ENCODE peak calls at places on chromosomes 7 and 10, in nine cellular contexts. One of them, this sample, is unnamed. For H3K9me2, the result is how much of the 10 kb centered on the place peaks cover.

GRCh38 chr7:116229359-116229758 is 19.0 kb downstream of the TES start:
- DNase-seq in hepatocyte: no peak
- DNase-seq in GM23338: no peak
- DNase-seq in HCT116: no peak
- DNase-seq in GM23248: no peak
- DNase-seq in SK-N-SH: no peak
- DNase-seq in Karpas-422: no peak
- DNase-seq in MM.1S: peak
- DNase-seq in OCI-LY7: no peak
- DNase-seq in this sample: no peak

GRCh38 chr10:5234106-5234877 is 37.7 kb downstream of the AKR1C4 start:
- DNase-seq in hepatocyte: peak
- DNase-seq in GM23338: no peak
- DNase-seq in HCT116: no peak
- DNase-seq in GM23248: peak
- DNase-seq in SK-N-SH: no peak
- DNase-seq in Karpas-422: no peak
- DNase-seq in MM.1S: no peak
- DNase-seq in OCI-LY7: no peak
- DNase-seq in this sample: peak

GRCh38 chr7:13067036-13067435 is 379.6 kb downstream of the ARL4A start:
- DNase-seq in hepatocyte: peak
- DNase-seq in GM23338: peak
- DNase-seq in HCT116: no peak
- DNase-seq in GM23248: no peak
- DNase-seq in SK-N-SH: no peak
- DNase-seq in Karpas-422: no peak
- DNase-seq in MM.1S: no peak
- DNase-seq in OCI-LY7: no peak
- DNase-seq in this sample: no peak

GRCh38 chr10:77737608-77738007 is 100.0 kb upstream of the KCNMA1 start:
- DNase-seq in hepatocyte: no peak
- DNase-seq in GM23338: no peak
- DNase-seq in HCT116: peak
- DNase-seq in GM23248: peak
- DNase-seq in SK-N-SH: no peak
- DNase-seq in Karpas-422: no peak
- DNase-seq in MM.1S: no peak
- DNase-seq in OCI-LY7: no peak
- DNase-seq in this sample: peak

GRCh38 chr7:150948791-150949251 is 29.3 kb downstream of the KCNH2 start:
- DNase-seq in hepatocyte: no peak
- DNase-seq in GM23338: no peak
- DNase-seq in HCT116: no peak
- DNase-seq in GM23248: no peak
- DNase-seq in SK-N-SH: peak
- DNase-seq in Karpas-422: no peak
- DNase-seq in MM.1S: no peak
- DNase-seq in OCI-LY7: no peak
- DNase-seq in this sample: no peak

GRCh38 chr7:100465299-100465698 is 1.2 kb upstream of the SPACDR start:
- DNase-seq in hepatocyte: no peak
- DNase-seq in GM23338: no peak
- DNase-seq in HCT116: no peak
- DNase-seq in GM23248: peak
- DNase-seq in SK-N-SH: no peak
- DNase-seq in Karpas-422: no peak
- DNase-seq in MM.1S: no peak
- DNase-seq in OCI-LY7: no peak
- DNase-seq in this sample: peak

GRCh38 chr7:66205736-66206080 is 574 bp downstream of the TPST1 start:
- DNase-seq in hepatocyte: no peak
- DNase-seq in GM23338: peak
- DNase-seq in HCT116: no peak
- DNase-seq in GM23248: peak
- DNase-seq in SK-N-SH: no peak
- DNase-seq in Karpas-422: no peak
- DNase-seq in MM.1S: peak
- DNase-seq in OCI-LY7: no peak
- DNase-seq in this sample: no peak

GRCh38 chr7:8453535-8453934 is 20.1 kb downstream of the NXPH1 start:
- DNase-seq in hepatocyte: no peak
- DNase-seq in GM23338: no peak
- DNase-seq in HCT116: no peak
- DNase-seq in GM23248: no peak
- DNase-seq in SK-N-SH: no peak
- DNase-seq in Karpas-422: no peak
- DNase-seq in MM.1S: no peak
- DNase-seq in OCI-LY7: no peak
- DNase-seq in this sample: no peak

GRCh38 chr10:23556727-23557440 is 118.0 kb downstream of the OTUD1 start:
- DNase-seq in hepatocyte: no peak
- DNase-seq in GM23338: no peak
- DNase-seq in HCT116: no peak
- DNase-seq in GM23248: peak
- DNase-seq in SK-N-SH: no peak
- DNase-seq in Karpas-422: no peak
- DNase-seq in MM.1S: no peak
- DNase-seq in OCI-LY7: no peak
- DNase-seq in this sample: peak

GRCh38 chr10:89458760-89459159 is 44.4 kb downstream of the IFIT5 start:
- DNase-seq in hepatocyte: no peak
- DNase-seq in GM23338: no peak
- DNase-seq in HCT116: no peak
- DNase-seq in GM23248: peak
- DNase-seq in SK-N-SH: no peak
- DNase-seq in Karpas-422: no peak
- DNase-seq in MM.1S: no peak
- DNase-seq in OCI-LY7: no peak
- DNase-seq in this sample: no peak

GRCh38 chr10:122462533-122463465 is 1.4 kb downstream of the HTRA1 start:
- DNase-seq in hepatocyte: peak
- DNase-seq in GM23338: no peak
- DNase-seq in HCT116: no peak
- DNase-seq in GM23248: peak
- DNase-seq in SK-N-SH: peak
- DNase-seq in Karpas-422: no peak
- DNase-seq in MM.1S: no peak
- DNase-seq in OCI-LY7: no peak
- DNase-seq in this sample: peak

GRCh38 chr10:114026189-114027040 is 17.3 kb upstream of the ADRB1 start:
- DNase-seq in hepatocyte: peak
- DNase-seq in GM23338: no peak
- DNase-seq in HCT116: peak
- DNase-seq in GM23248: peak
- DNase-seq in SK-N-SH: no peak
- DNase-seq in Karpas-422: no peak
- DNase-seq in MM.1S: no peak
- DNase-seq in OCI-LY7: peak
- DNase-seq in this sample: peak

GRCh38 chr10:27550823-27551222 is 46.7 kb downstream of the RAB18 start:
- DNase-seq in hepatocyte: no peak
- DNase-seq in GM23338: no peak
- DNase-seq in HCT116: no peak
- DNase-seq in GM23248: no peak
- DNase-seq in SK-N-SH: no peak
- DNase-seq in Karpas-422: peak
- DNase-seq in MM.1S: no peak
- DNase-seq in OCI-LY7: no peak
- DNase-seq in this sample: no peak

GRCh38 chr7:158976468-158976848 is 120.1 kb downstream of the DYNC2I1 start:
- DNase-seq in hepatocyte: no peak
- DNase-seq in GM23338: no peak
- DNase-seq in HCT116: no peak
- DNase-seq in GM23248: peak
- DNase-seq in SK-N-SH: no peak
- DNase-seq in Karpas-422: peak
- DNase-seq in MM.1S: no peak
- DNase-seq in OCI-LY7: no peak
- DNase-seq in this sample: no peak

GRCh38 chr10:131310904-131311660 is 439 bp downstream of the TCERG1L start:
- DNase-seq in hepatocyte: peak
- DNase-seq in GM23338: peak
- DNase-seq in HCT116: no peak
- DNase-seq in GM23248: peak
- DNase-seq in SK-N-SH: no peak
- DNase-seq in Karpas-422: no peak
- DNase-seq in MM.1S: no peak
- DNase-seq in OCI-LY7: no peak
- DNase-seq in this sample: no peak

GRCh38 chr10:119341236-119342016 is 134.1 kb downstream of the GRK5 start:
- DNase-seq in hepatocyte: peak
- DNase-seq in GM23338: no peak
- DNase-seq in HCT116: no peak
- DNase-seq in GM23248: peak
- DNase-seq in SK-N-SH: no peak
- DNase-seq in Karpas-422: no peak
- DNase-seq in MM.1S: no peak
- DNase-seq in OCI-LY7: no peak
- DNase-seq in this sample: peak

GRCh38 chr7:42878303-42878702 is 33.6 kb downstream of the C7orf25 start:
- DNase-seq in hepatocyte: no peak
- DNase-seq in GM23338: no peak
- DNase-seq in HCT116: no peak
- DNase-seq in GM23248: no peak
- DNase-seq in SK-N-SH: no peak
- DNase-seq in Karpas-422: no peak
- DNase-seq in MM.1S: no peak
- DNase-seq in OCI-LY7: no peak
- DNase-seq in this sample: no peak

GRCh38 chr10:114544045-114544659 is 113.9 kb downstream of the ABLIM1 start:
- DNase-seq in hepatocyte: no peak
- DNase-seq in GM23338: no peak
- DNase-seq in HCT116: no peak
- DNase-seq in GM23248: no peak
- DNase-seq in SK-N-SH: no peak
- DNase-seq in Karpas-422: peak
- DNase-seq in MM.1S: peak
- DNase-seq in OCI-LY7: peak
- DNase-seq in this sample: peak

GRCh38 chr7:666454-667292 is 59.8 kb upstream of the DNAAF5 start:
- DNase-seq in hepatocyte: no peak
- DNase-seq in GM23338: no peak
- DNase-seq in HCT116: no peak
- DNase-seq in GM23248: no peak
- DNase-seq in SK-N-SH: no peak
- DNase-seq in Karpas-422: no peak
- DNase-seq in MM.1S: no peak
- DNase-seq in OCI-LY7: no peak
- DNase-seq in this sample: no peak

GRCh38 chr10:17785276-17785935 is 23.7 kb upstream of the MRC1 start:
- DNase-seq in hepatocyte: no peak
- DNase-seq in GM23338: no peak
- DNase-seq in HCT116: no peak
- DNase-seq in GM23248: peak
- DNase-seq in SK-N-SH: no peak
- DNase-seq in Karpas-422: no peak
- DNase-seq in MM.1S: no peak
- DNase-seq in OCI-LY7: no peak
- DNase-seq in this sample: no peak

DNA sequence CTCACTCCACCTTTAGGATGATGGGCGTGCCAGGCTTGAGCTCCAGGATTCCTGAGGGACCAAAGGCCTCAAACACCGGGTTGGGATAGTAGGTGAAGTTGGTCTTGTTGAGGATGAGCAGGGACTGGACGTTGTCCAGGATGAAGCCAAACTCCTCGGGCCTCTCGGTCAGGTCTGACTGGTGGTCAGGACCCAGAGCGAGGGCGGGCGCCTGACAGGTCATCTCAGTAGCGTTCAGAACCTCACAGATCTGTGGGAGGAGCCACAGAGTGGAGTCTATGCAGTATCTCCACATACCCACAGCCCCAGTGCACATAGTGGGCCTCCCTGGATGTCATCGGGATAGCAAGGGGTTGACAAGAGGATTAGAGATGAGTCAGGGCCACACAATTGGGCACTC is 394.9 kb downstream of the PLXNA4 start:
- DNase-seq in hepatocyte: no peak
- DNase-seq in GM23338: no peak
- DNase-seq in HCT116: no peak
- DNase-seq in GM23248: no peak
- DNase-seq in SK-N-SH: no peak
- DNase-seq in Karpas-422: no peak
- DNase-seq in MM.1S: no peak
- DNase-seq in OCI-LY7: no peak
- DNase-seq in this sample: no peak
- H3K9me2 ChIP-seq in hepatocyte: under half
- H3K9me2 ChIP-seq in GM23338: under half
- H3K9me2 ChIP-seq in HCT116: under half
- H3K9me2 ChIP-seq in GM23248: under half
- H3K9me2 ChIP-seq in SK-N-SH: under half
- H3K9me2 ChIP-seq in Karpas-422: under half
- H3K9me2 ChIP-seq in MM.1S: under half
- H3K9me2 ChIP-seq in OCI-LY7: under half
- H3K9me2 ChIP-seq in this sample: under half

DNA sequence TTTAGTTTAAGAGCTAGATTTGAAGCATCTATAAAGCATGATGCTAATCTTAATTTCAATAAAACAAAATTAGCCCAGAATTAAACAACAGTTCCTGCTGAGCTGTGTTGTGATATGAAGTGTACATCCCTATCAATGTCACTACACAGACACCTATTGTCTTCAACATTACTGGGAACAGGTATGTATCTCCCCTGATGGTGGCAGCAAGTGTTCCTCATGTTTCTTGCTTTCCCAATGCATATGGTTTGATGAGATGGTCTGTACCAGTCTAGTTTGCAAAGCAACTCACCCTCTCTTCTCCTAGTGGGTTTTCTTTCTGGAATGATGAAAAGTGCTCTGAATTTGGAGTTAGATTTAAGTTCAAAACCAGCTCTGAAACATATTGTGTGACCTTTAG is 38.1 kb downstream of the TSPAN12 start:
- DNase-seq in hepatocyte: no peak
- DNase-seq in GM23338: no peak
- DNase-seq in HCT116: no peak
- DNase-seq in GM23248: no peak
- DNase-seq in SK-N-SH: no peak
- DNase-seq in Karpas-422: no peak
- DNase-seq in MM.1S: no peak
- DNase-seq in OCI-LY7: no peak
- DNase-seq in this sample: peak
- H3K9me2 ChIP-seq in hepatocyte: under half
- H3K9me2 ChIP-seq in GM23338: under half
- H3K9me2 ChIP-seq in HCT116: under half
- H3K9me2 ChIP-seq in GM23248: under half
- H3K9me2 ChIP-seq in SK-N-SH: under half
- H3K9me2 ChIP-seq in Karpas-422: under half
- H3K9me2 ChIP-seq in MM.1S: under half
- H3K9me2 ChIP-seq in OCI-LY7: under half
- H3K9me2 ChIP-seq in this sample: under half

GRCh38 chr7:32279500-32279899 is 209.3 kb upstream of the PDE1C start:
- DNase-seq in hepatocyte: no peak
- DNase-seq in GM23338: no peak
- DNase-seq in HCT116: no peak
- DNase-seq in GM23248: no peak
- DNase-seq in SK-N-SH: no peak
- DNase-seq in Karpas-422: no peak
- DNase-seq in MM.1S: no peak
- DNase-seq in OCI-LY7: no peak
- DNase-seq in this sample: no peak
- H3K9me2 ChIP-seq in hepatocyte: under half
- H3K9me2 ChIP-seq in GM23338: under half
- H3K9me2 ChIP-seq in HCT116: under half
- H3K9me2 ChIP-seq in GM23248: under half
- H3K9me2 ChIP-seq in SK-N-SH: under half
- H3K9me2 ChIP-seq in Karpas-422: under half
- H3K9me2 ChIP-seq in MM.1S: under half
- H3K9me2 ChIP-seq in OCI-LY7: under half
- H3K9me2 ChIP-seq in this sample: under half

GRCh38 chr7:25223206-25223605 is 5.1 kb downstream of the NPVF start:
- DNase-seq in hepatocyte: no peak
- DNase-seq in GM23338: no peak
- DNase-seq in HCT116: no peak
- DNase-seq in GM23248: no peak
- DNase-seq in SK-N-SH: no peak
- DNase-seq in Karpas-422: no peak
- DNase-seq in MM.1S: no peak
- DNase-seq in OCI-LY7: no peak
- DNase-seq in this sample: no peak
- H3K9me2 ChIP-seq in hepatocyte: under half
- H3K9me2 ChIP-seq in GM23338: under half
- H3K9me2 ChIP-seq in HCT116: under half
- H3K9me2 ChIP-seq in GM23248: under half
- H3K9me2 ChIP-seq in SK-N-SH: under half
- H3K9me2 ChIP-seq in Karpas-422: under half
- H3K9me2 ChIP-seq in MM.1S: under half
- H3K9me2 ChIP-seq in OCI-LY7: under half
- H3K9me2 ChIP-seq in this sample: under half

This sample was measured in PC-3.